ENCODE peak calls at places on chromosome 19, in six cellular contexts. I, S, X, W, N and R are unnamed samples.

GRCh38 chr19:18160792-18161690 is 8.1 kb downstream of the PIK3R2 start:
- DNase-seq in I (peak; percentile 28), N (peak; percentile 94), S (peak; percentile 71), W (no peak), X (no peak), R (peak; percentile 78)

GRCh38 chr19:15031675-15032074 is 17.6 kb upstream of the CASP14 start:
- DNase-seq in N (no peak), S (no peak), X (no peak), I (no peak), W (no peak), R (no peak)

GRCh38 chr19:46601318-46602224 is at the start of gene CALM3:
- DNase-seq in N (peak; percentile 82), S (no peak), X (no peak), I (no peak), W (no peak), R (no peak)

GRCh38 chr19:48461651-48461981 is 6.2 kb downstream of the KCNJ14 start:
- DNase-seq in X (no peak), W (no peak), I (no peak), S (no peak), N (no peak), R (no peak)

GRCh38 chr19:11797491-11797890 is 832 bp upstream of the ZNF491 start:
- DNase-seq in N (no peak), X (no peak), W (no peak), S (peak; percentile 77), I (peak; percentile 87), R (peak; percentile 68)

GRCh38 chr19:20247016-20247683 is 80.1 kb downstream of the ZNF486 start:
- DNase-seq in I (no peak), S (no peak), N (no peak), X (no peak), W (no peak), R (no peak)

GRCh38 chr19:39171479-39172465 is 25.0 kb upstream of the NCCRP1 start:
- DNase-seq in I (no peak), X (no peak), N (no peak), W (no peak), S (no peak), R (no peak)

GRCh38 chr19:46299695-46300094 is 2.9 kb downstream of the HIF3A start:
- DNase-seq in N (no peak), I (no peak), W (no peak), X (no peak), S (no peak), R (no peak)

GRCh38 chr19:33724021-33724722 is 72.5 kb upstream of the KCTD15 start:
- DNase-seq in X (no peak), N (no peak), W (no peak), S (no peak), I (no peak), R (no peak)

GRCh38 chr19:28213476-28214082 is 999.4 kb downstream of the UQCRFS1 start:
- DNase-seq in S (no peak), X (peak; percentile 15), N (no peak), W (no peak), I (no peak), R (no peak)

GRCh38 chr19:21468791-21469190 is 36.6 kb upstream of the ZNF429 start:
- DNase-seq in X (no peak), S (no peak), I (no peak), N (peak; percentile 24), W (no peak), R (no peak)

GRCh38 chr19:50894478-50895356 is 16.5 kb downstream of the KLK4 start:
- DNase-seq in I (no peak), W (no peak), N (no peak), S (no peak), X (no peak), R (no peak)

GRCh38 chr19:46573679-46574522 is 27.2 kb upstream of the CALM3 start:
- DNase-seq in W (no peak), I (no peak), S (no peak), X (no peak), N (no peak), R (no peak)

GRCh38 chr19:45591004-45591637 is 6.5 kb upstream of the OPA3 start:
- DNase-seq in S (peak; percentile 14), X (no peak), W (no peak), I (peak; percentile 35), N (no peak), R (peak; percentile 21)